ENCODE peak calls at places on chromosomes 12 and 14, in six cellular contexts. One of them, this sample, is unnamed.

GRCh38 chr12:122951406-122951805 is 14.9 kb downstream of the ABCB9 start:
- DNase-seq in neural crest cell: no peak
- DNase-seq in ELF-1: no peak
- DNase-seq in NCI-H1105 treated with DMSO at 0.1 percent for 48 hours: no peak
- DNase-seq in GM23338: no peak
- DNase-seq in NCI-H1436 treated with DMSO at 0.1 percent for 48 hours: no peak
- DNase-seq in this sample: no peak

GRCh38 chr12:11839093-11839641 is 189.7 kb downstream of the ETV6 start:
- DNase-seq in ELF-1: no peak
- DNase-seq in GM23338: no peak
- DNase-seq in NCI-H1436 treated with DMSO at 0.1 percent for 48 hours: peak
- DNase-seq in neural crest cell: no peak
- DNase-seq in NCI-H1105 treated with DMSO at 0.1 percent for 48 hours: no peak
- DNase-seq in this sample: peak

GRCh38 chr14:22849212-22849819 is 12.9 kb downstream of the MMP14 start:
- DNase-seq in NCI-H1105 treated with DMSO at 0.1 percent for 48 hours: no peak
- DNase-seq in ELF-1: no peak
- DNase-seq in NCI-H1436 treated with DMSO at 0.1 percent for 48 hours: no peak
- DNase-seq in GM23338: peak
- DNase-seq in neural crest cell: no peak
- DNase-seq in this sample: no peak

GRCh38 chr14:91303091-91303923 is 58.8 kb upstream of the GPR68 start:
- DNase-seq in GM23338: peak
- DNase-seq in ELF-1: peak
- DNase-seq in NCI-H1436 treated with DMSO at 0.1 percent for 48 hours: no peak
- DNase-seq in neural crest cell: no peak
- DNase-seq in NCI-H1105 treated with DMSO at 0.1 percent for 48 hours: no peak
- DNase-seq in this sample: no peak

GRCh38 chr12:51549637-51550036 is 41.4 kb upstream of the SCN8A start:
- DNase-seq in ELF-1: no peak
- DNase-seq in NCI-H1105 treated with DMSO at 0.1 percent for 48 hours: no peak
- DNase-seq in neural crest cell: no peak
- DNase-seq in NCI-H1436 treated with DMSO at 0.1 percent for 48 hours: no peak
- DNase-seq in GM23338: no peak
- DNase-seq in this sample: no peak

GRCh38 chr14:99541677-99542470 is 60.7 kb downstream of the CCNK start:
- DNase-seq in GM23338: no peak
- DNase-seq in ELF-1: peak
- DNase-seq in neural crest cell: no peak
- DNase-seq in NCI-H1436 treated with DMSO at 0.1 percent for 48 hours: no peak
- DNase-seq in NCI-H1105 treated with DMSO at 0.1 percent for 48 hours: no peak
- DNase-seq in this sample: no peak

GRCh38 chr12:96400631-96401060 is 407 bp upstream of the CDK17 start:
- DNase-seq in GM23338: no peak
- DNase-seq in ELF-1: peak
- DNase-seq in NCI-H1105 treated with DMSO at 0.1 percent for 48 hours: peak
- DNase-seq in NCI-H1436 treated with DMSO at 0.1 percent for 48 hours: no peak
- DNase-seq in neural crest cell: no peak
- DNase-seq in this sample: no peak

GRCh38 chr12:49987620-49988303 is 15.0 kb downstream of the AQP6 start:
- DNase-seq in NCI-H1436 treated with DMSO at 0.1 percent for 48 hours: no peak
- DNase-seq in neural crest cell: no peak
- DNase-seq in ELF-1: no peak
- DNase-seq in NCI-H1105 treated with DMSO at 0.1 percent for 48 hours: no peak
- DNase-seq in GM23338: no peak
- DNase-seq in this sample: no peak

GRCh38 chr14:38496092-38496491 is 240.2 kb upstream of the CLEC14A start:
- DNase-seq in GM23338: no peak
- DNase-seq in ELF-1: no peak
- DNase-seq in NCI-H1105 treated with DMSO at 0.1 percent for 48 hours: peak
- DNase-seq in neural crest cell: no peak
- DNase-seq in NCI-H1436 treated with DMSO at 0.1 percent for 48 hours: no peak
- DNase-seq in this sample: no peak

GRCh38 chr12:113582521-113583218 is 111.0 kb upstream of the LHX5 start:
- DNase-seq in NCI-H1436 treated with DMSO at 0.1 percent for 48 hours: no peak
- DNase-seq in ELF-1: peak
- DNase-seq in NCI-H1105 treated with DMSO at 0.1 percent for 48 hours: peak
- DNase-seq in neural crest cell: no peak
- DNase-seq in GM23338: no peak
- DNase-seq in this sample: no peak

GRCh38 chr14:93430319-93430801 is 379 bp upstream of the UNC79 start:
- DNase-seq in ELF-1: peak
- DNase-seq in NCI-H1436 treated with DMSO at 0.1 percent for 48 hours: no peak
- DNase-seq in NCI-H1105 treated with DMSO at 0.1 percent for 48 hours: peak
- DNase-seq in GM23338: peak
- DNase-seq in neural crest cell: peak
- DNase-seq in this sample: peak

GRCh38 chr12:124548854-124549378 is 18.5 kb downstream of the NCOR2 start:
- DNase-seq in neural crest cell: no peak
- DNase-seq in ELF-1: no peak
- DNase-seq in NCI-H1105 treated with DMSO at 0.1 percent for 48 hours: no peak
- DNase-seq in NCI-H1436 treated with DMSO at 0.1 percent for 48 hours: no peak
- DNase-seq in GM23338: no peak
- DNase-seq in this sample: peak

GRCh38 chr14:93663317-93663716 is 125.0 kb downstream of the PRIMA1 start:
- DNase-seq in ELF-1: no peak
- DNase-seq in neural crest cell: no peak
- DNase-seq in NCI-H1436 treated with DMSO at 0.1 percent for 48 hours: no peak
- DNase-seq in NCI-H1105 treated with DMSO at 0.1 percent for 48 hours: no peak
- DNase-seq in GM23338: no peak
- DNase-seq in this sample: no peak

GRCh38 chr14:49408187-49408963 is 177.8 kb downstream of the RPS29 start:
- DNase-seq in NCI-H1436 treated with DMSO at 0.1 percent for 48 hours: no peak
- DNase-seq in NCI-H1105 treated with DMSO at 0.1 percent for 48 hours: no peak
- DNase-seq in neural crest cell: no peak
- DNase-seq in ELF-1: no peak
- DNase-seq in GM23338: no peak
- DNase-seq in this sample: no peak

GRCh38 chr12:12331244-12331771 is 18.7 kb downstream of the MANSC1 start:
- DNase-seq in NCI-H1436 treated with DMSO at 0.1 percent for 48 hours: no peak
- DNase-seq in NCI-H1105 treated with DMSO at 0.1 percent for 48 hours: no peak
- DNase-seq in neural crest cell: no peak
- DNase-seq in ELF-1: peak
- DNase-seq in GM23338: peak
- DNase-seq in this sample: no peak

GRCh38 chr14:56339855-56340701 is 221.9 kb downstream of the PELI2 start:
- DNase-seq in neural crest cell: peak
- DNase-seq in ELF-1: peak
- DNase-seq in NCI-H1436 treated with DMSO at 0.1 percent for 48 hours: peak
- DNase-seq in NCI-H1105 treated with DMSO at 0.1 percent for 48 hours: no peak
- DNase-seq in GM23338: peak
- DNase-seq in this sample: peak

GRCh38 chr12:74791365-74791764 is 253.7 kb downstream of the ATXN7L3B start:
- DNase-seq in ELF-1: no peak
- DNase-seq in NCI-H1105 treated with DMSO at 0.1 percent for 48 hours: no peak
- DNase-seq in neural crest cell: no peak
- DNase-seq in NCI-H1436 treated with DMSO at 0.1 percent for 48 hours: no peak
- DNase-seq in GM23338: peak
- DNase-seq in this sample: no peak

GRCh38 chr12:123034022-123034541 is 53.6 kb downstream of the ARL6IP4 start:
- DNase-seq in NCI-H1105 treated with DMSO at 0.1 percent for 48 hours: no peak
- DNase-seq in NCI-H1436 treated with DMSO at 0.1 percent for 48 hours: no peak
- DNase-seq in neural crest cell: no peak
- DNase-seq in GM23338: no peak
- DNase-seq in ELF-1: no peak
- DNase-seq in this sample: no peak

GRCh38 chr14:103923863-103924262 is 4.4 kb upstream of the TDRD9 start:
- DNase-seq in NCI-H1105 treated with DMSO at 0.1 percent for 48 hours: no peak
- DNase-seq in NCI-H1436 treated with DMSO at 0.1 percent for 48 hours: no peak
- DNase-seq in neural crest cell: no peak
- DNase-seq in GM23338: no peak
- DNase-seq in ELF-1: peak
- DNase-seq in this sample: peak

GRCh38 chr14:89443002-89443660 is 26.1 kb upstream of the FOXN3 start:
- DNase-seq in NCI-H1105 treated with DMSO at 0.1 percent for 48 hours: peak
- DNase-seq in ELF-1: no peak
- DNase-seq in neural crest cell: no peak
- DNase-seq in GM23338: no peak
- DNase-seq in NCI-H1436 treated with DMSO at 0.1 percent for 48 hours: no peak
- DNase-seq in this sample: no peak

GRCh38 chr14:58904771-58905170 is 267.0 kb downstream of the DACT1 start:
- DNase-seq in NCI-H1105 treated with DMSO at 0.1 percent for 48 hours: no peak
- DNase-seq in neural crest cell: no peak
- DNase-seq in ELF-1: no peak
- DNase-seq in NCI-H1436 treated with DMSO at 0.1 percent for 48 hours: no peak
- DNase-seq in GM23338: no peak
- DNase-seq in this sample: no peak

GRCh38 chr12:94748726-94749421 is 98.5 kb upstream of the TMCC3 start:
- DNase-seq in GM23338: no peak
- DNase-seq in NCI-H1105 treated with DMSO at 0.1 percent for 48 hours: no peak
- DNase-seq in ELF-1: no peak
- DNase-seq in NCI-H1436 treated with DMSO at 0.1 percent for 48 hours: no peak
- DNase-seq in neural crest cell: no peak
- DNase-seq in this sample: no peak

GRCh38 chr12:120639771-120640721 is at the start of gene CABP1:
- DNase-seq in neural crest cell: peak
- DNase-seq in ELF-1: peak
- DNase-seq in NCI-H1436 treated with DMSO at 0.1 percent for 48 hours: no peak
- DNase-seq in GM23338: peak
- DNase-seq in NCI-H1105 treated with DMSO at 0.1 percent for 48 hours: peak
- DNase-seq in this sample: peak

GRCh38 chr14:71449316-71450055 is 482.7 kb upstream of the RGS6 start:
- DNase-seq in NCI-H1105 treated with DMSO at 0.1 percent for 48 hours: no peak
- DNase-seq in GM23338: no peak
- DNase-seq in neural crest cell: no peak
- DNase-seq in NCI-H1436 treated with DMSO at 0.1 percent for 48 hours: no peak
- DNase-seq in ELF-1: no peak
- DNase-seq in this sample: no peak

GRCh38 chr14:36619853-36620252 is 37.4 kb upstream of the NKX2-8 start:
- DNase-seq in neural crest cell: no peak
- DNase-seq in GM23338: no peak
- DNase-seq in ELF-1: no peak
- DNase-seq in NCI-H1436 treated with DMSO at 0.1 percent for 48 hours: no peak
- DNase-seq in NCI-H1105 treated with DMSO at 0.1 percent for 48 hours: no peak
- DNase-seq in this sample: no peak

GRCh38 chr14:20386276-20386855 is 26.9 kb downstream of the TEP1 start:
- DNase-seq in NCI-H1105 treated with DMSO at 0.1 percent for 48 hours: no peak
- DNase-seq in NCI-H1436 treated with DMSO at 0.1 percent for 48 hours: no peak
- DNase-seq in GM23338: no peak
- DNase-seq in ELF-1: no peak
- DNase-seq in neural crest cell: no peak
- DNase-seq in this sample: no peak

GRCh38 chr12:89472508-89472907 is 52.1 kb downstream of the GALNT4 start:
- DNase-seq in NCI-H1436 treated with DMSO at 0.1 percent for 48 hours: no peak
- DNase-seq in GM23338: no peak
- DNase-seq in NCI-H1105 treated with DMSO at 0.1 percent for 48 hours: no peak
- DNase-seq in neural crest cell: no peak
- DNase-seq in ELF-1: no peak
- DNase-seq in this sample: no peak

GRCh38 chr14:93728651-93729016 is 59.7 kb downstream of the PRIMA1 start:
- DNase-seq in neural crest cell: no peak
- DNase-seq in ELF-1: no peak
- DNase-seq in NCI-H1105 treated with DMSO at 0.1 percent for 48 hours: no peak
- DNase-seq in GM23338: no peak
- DNase-seq in NCI-H1436 treated with DMSO at 0.1 percent for 48 hours: no peak
- DNase-seq in this sample: no peak

GRCh38 chr12:93868771-93869170 is 191.6 kb downstream of the CRADD start:
- DNase-seq in NCI-H1436 treated with DMSO at 0.1 percent for 48 hours: no peak
- DNase-seq in neural crest cell: no peak
- DNase-seq in GM23338: no peak
- DNase-seq in NCI-H1105 treated with DMSO at 0.1 percent for 48 hours: no peak
- DNase-seq in ELF-1: no peak
- DNase-seq in this sample: no peak

GRCh38 chr12:66679441-66680069 is 679 bp upstream of the GRIP1 start:
- DNase-seq in NCI-H1436 treated with DMSO at 0.1 percent for 48 hours: no peak
- DNase-seq in GM23338: no peak
- DNase-seq in neural crest cell: no peak
- DNase-seq in ELF-1: no peak
- DNase-seq in NCI-H1105 treated with DMSO at 0.1 percent for 48 hours: peak
- DNase-seq in this sample: no peak

GRCh38 chr14:68780358-68781160 is 12.3 kb downstream of the ZFP36L1 start:
- DNase-seq in ELF-1: peak
- DNase-seq in neural crest cell: no peak
- DNase-seq in GM23338: no peak
- DNase-seq in NCI-H1436 treated with DMSO at 0.1 percent for 48 hours: no peak
- DNase-seq in NCI-H1105 treated with DMSO at 0.1 percent for 48 hours: no peak
- DNase-seq in this sample: peak

GRCh38 chr14:81400852-81401251 is 728 bp upstream of the STON2 start:
- DNase-seq in GM23338: peak
- DNase-seq in NCI-H1436 treated with DMSO at 0.1 percent for 48 hours: no peak
- DNase-seq in ELF-1: peak
- DNase-seq in NCI-H1105 treated with DMSO at 0.1 percent for 48 hours: peak
- DNase-seq in neural crest cell: no peak
- DNase-seq in this sample: peak

GRCh38 chr14:23930742-23931141 is 22.8 kb upstream of the DHRS4 start:
- DNase-seq in NCI-H1436 treated with DMSO at 0.1 percent for 48 hours: no peak
- DNase-seq in NCI-H1105 treated with DMSO at 0.1 percent for 48 hours: no peak
- DNase-seq in neural crest cell: no peak
- DNase-seq in GM23338: no peak
- DNase-seq in ELF-1: no peak
- DNase-seq in this sample: no peak

GRCh38 chr14:73252491-73253322 is 15.4 kb downstream of the PAPLN start:
- DNase-seq in ELF-1: no peak
- DNase-seq in GM23338: no peak
- DNase-seq in NCI-H1436 treated with DMSO at 0.1 percent for 48 hours: no peak
- DNase-seq in neural crest cell: no peak
- DNase-seq in NCI-H1105 treated with DMSO at 0.1 percent for 48 hours: no peak
- DNase-seq in this sample: no peak